ENCODE peak calls at places on chromosome 5, in eight cellular contexts. T, S, C, A, K, O, Y and F are unnamed samples.

GRCh38 chr5:1666812-1667588 is 132.6 kb downstream of the MRPL36 start:
- DNase-seq in A (no peak), O (no peak), C (no peak), Y (peak), K (peak), S (no peak), T (peak), F (no peak)

GRCh38 chr5:34915856-34916192 is 313 bp downstream of the BRIX1 start:
- DNase-seq in K (no peak), A (no peak), S (no peak), C (no peak), T (no peak), O (no peak), Y (peak), F (no peak)

GRCh38 chr5:66603881-66604280 is 7.7 kb downstream of the MAST4 start:
- DNase-seq in K (no peak), C (no peak), O (no peak), T (no peak), A (no peak), Y (no peak), S (no peak), F (no peak)

GRCh38 chr5:132473608-132474007 is 17.0 kb downstream of the IRF1 start:
- DNase-seq in O (no peak), K (no peak), C (no peak), A (no peak), Y (no peak), S (no peak), T (no peak), F (no peak)

GRCh38 chr5:173240091-173241050 is 5.4 kb upstream of the NKX2-5 start:
- DNase-seq in A (no peak), T (no peak), C (no peak), Y (no peak), K (peak), S (no peak), O (no peak), F (no peak)

GRCh38 chr5:146697211-146697610 is 181.2 kb upstream of the GPR151 start:
- DNase-seq in O (no peak), Y (no peak), C (no peak), T (no peak), K (no peak), A (peak), S (no peak), F (no peak)

GRCh38 chr5:135593886-135594285 is 15.1 kb upstream of the CXCL14 start:
- DNase-seq in O (no peak), K (no peak), Y (no peak), T (no peak), A (no peak), S (no peak), C (no peak), F (no peak)

GRCh38 chr5:62790348-62790747 is 211.7 kb downstream of the LRRC70 start:
- DNase-seq in O (no peak), T (no peak), K (no peak), S (no peak), C (no peak), A (no peak), Y (no peak), F (no peak)

GRCh38 chr5:64505769-64506566 is at the start of gene RGS7BP:
- DNase-seq in T (peak), O (no peak), A (peak), Y (peak), C (no peak), S (no peak), K (no peak), F (no peak)

GRCh38 chr5:123881791-123882244 is 369.8 kb downstream of the CSNK1G3 start:
- DNase-seq in A (no peak), C (peak), T (no peak), Y (no peak), S (no peak), K (no peak), O (peak), F (peak)

GRCh38 chr5:57450991-57451876 is 31.4 kb downstream of the ACTBL2 start:
- DNase-seq in K (no peak), C (no peak), S (no peak), Y (no peak), T (no peak), A (no peak), O (no peak), F (peak)

GRCh38 chr5:123571927-123572326 is 60.0 kb downstream of the CSNK1G3 start:
- DNase-seq in C (no peak), Y (no peak), O (no peak), K (no peak), T (no peak), A (no peak), S (no peak), F (no peak)

GRCh38 chr5:136128416-136128935 is 4.2 kb upstream of the SMAD5 start:
- DNase-seq in T (no peak), K (no peak), Y (peak), A (no peak), O (no peak), S (no peak), C (no peak), F (peak)

GRCh38 chr5:66407739-66408138 is 188.5 kb upstream of the MAST4 start:
- DNase-seq in S (no peak), K (no peak), T (no peak), O (no peak), A (no peak), Y (no peak), C (no peak), F (no peak)

GRCh38 chr5:102218159-102218558 is 77.9 kb downstream of the SLCO4C1 start:
- DNase-seq in A (no peak), Y (no peak), T (no peak), K (no peak), S (no peak), O (no peak), C (no peak), F (no peak)

GRCh38 chr5:107425541-107426031 is 245.2 kb downstream of the EFNA5 start:
- DNase-seq in Y (no peak), S (no peak), O (no peak), K (no peak), T (no peak), C (peak), A (no peak), F (no peak)

GRCh38 chr5:169161022-169161680 is 139.8 kb downstream of the SLIT3 start:
- DNase-seq in T (no peak), K (no peak), S (no peak), C (peak), Y (no peak), A (peak), O (no peak), F (no peak)

GRCh38 chr5:169020102-169020501 is 280.8 kb downstream of the SLIT3 start:
- DNase-seq in O (no peak), C (no peak), A (no peak), T (peak), K (no peak), Y (peak), S (no peak), F (no peak)

GRCh38 chr5:88770290-88771257 is 112.4 kb downstream of the MEF2C start:
- DNase-seq in O (no peak), K (no peak), T (no peak), S (no peak), A (no peak), C (no peak), Y (no peak), F (no peak)

GRCh38 chr5:175434800-175435199 is 9.2 kb downstream of the DRD1 start:
- DNase-seq in O (no peak), K (no peak), Y (no peak), A (no peak), T (no peak), C (no peak), S (no peak), F (no peak)

GRCh38 chr5:73149540-73149939 is 23.5 kb upstream of the TMEM174 start:
- DNase-seq in S (no peak), Y (no peak), K (no peak), T (no peak), A (no peak), C (no peak), O (no peak), F (no peak)

GRCh38 chr5:160036243-160036642 is 27.3 kb downstream of the TTC1 start:
- DNase-seq in T (no peak), C (no peak), K (no peak), Y (no peak), A (no peak), S (no peak), O (no peak), F (no peak)